ENCODE peak calls at places on chromosomes 13 and 19, in six cellular contexts. One of them, this sample, is unnamed.
A peak's percentile ranks its signal among the peaks of the same experiment; 100 is the strongest.

GRCh38 chr13:50357586-50358118 is 342.4 kb downstream of the KCNRG start:
- DNase-seq in GM23248: peak; percentile 89
- DNase-seq in HCT116: no peak
- DNase-seq in SK-N-SH: no peak
- DNase-seq in Karpas-422: no peak
- DNase-seq in MM.1S: no peak
- DNase-seq in this sample: peak; percentile 90

GRCh38 chr13:80166352-80166751 is 174.6 kb downstream of the SPRY2 start:
- DNase-seq in GM23248: no peak
- DNase-seq in HCT116: no peak
- DNase-seq in SK-N-SH: no peak
- DNase-seq in Karpas-422: no peak
- DNase-seq in MM.1S: no peak
- DNase-seq in this sample: no peak

GRCh38 chr19:677201-677600 is 1.0 kb downstream of the FSTL3 start:
- DNase-seq in GM23248: peak; percentile 93
- DNase-seq in HCT116: no peak
- DNase-seq in SK-N-SH: peak; percentile 67
- DNase-seq in Karpas-422: no peak
- DNase-seq in MM.1S: no peak
- DNase-seq in this sample: peak; percentile 70

GRCh38 chr13:26254583-26255102 is 714 bp downstream of the CDK8 start:
- DNase-seq in GM23248: peak; percentile 64
- DNase-seq in HCT116: no peak
- DNase-seq in SK-N-SH: peak; percentile 68
- DNase-seq in Karpas-422: peak; percentile 65
- DNase-seq in MM.1S: peak; percentile 12
- DNase-seq in this sample: peak; percentile 49

GRCh38 chr13:25406377-25406776 is 34.6 kb downstream of the ATP8A2 start:
- DNase-seq in GM23248: no peak
- DNase-seq in HCT116: peak; percentile 8
- DNase-seq in SK-N-SH: no peak
- DNase-seq in Karpas-422: peak; percentile 45
- DNase-seq in MM.1S: no peak
- DNase-seq in this sample: peak; percentile 4

GRCh38 chr13:39044536-39044935 is 6.3 kb downstream of the NHLRC3 start:
- DNase-seq in GM23248: no peak
- DNase-seq in HCT116: no peak
- DNase-seq in SK-N-SH: no peak
- DNase-seq in Karpas-422: no peak
- DNase-seq in MM.1S: no peak
- DNase-seq in this sample: no peak

GRCh38 chr19:12180377-12180776 is 17.5 kb downstream of the ZNF136 start:
- DNase-seq in GM23248: no peak
- DNase-seq in HCT116: no peak
- DNase-seq in SK-N-SH: no peak
- DNase-seq in Karpas-422: no peak
- DNase-seq in MM.1S: no peak
- DNase-seq in this sample: no peak

GRCh38 chr19:14479309-14479984 is 4.3 kb upstream of the PTGER1 start:
- DNase-seq in GM23248: no peak
- DNase-seq in HCT116: no peak
- DNase-seq in SK-N-SH: no peak
- DNase-seq in Karpas-422: no peak
- DNase-seq in MM.1S: no peak
- DNase-seq in this sample: no peak

GRCh38 chr19:49441210-49441959 is at the start of gene SLC17A7:
- DNase-seq in GM23248: peak; percentile 45
- DNase-seq in HCT116: no peak
- DNase-seq in SK-N-SH: peak; percentile 85
- DNase-seq in Karpas-422: peak; percentile 78
- DNase-seq in MM.1S: no peak
- DNase-seq in this sample: peak; percentile 40

GRCh38 chr19:40542197-40542859 is 34.3 kb upstream of the SHKBP1 start:
- DNase-seq in GM23248: peak; percentile 18
- DNase-seq in HCT116: no peak
- DNase-seq in SK-N-SH: peak; percentile 60
- DNase-seq in Karpas-422: peak; percentile 35
- DNase-seq in MM.1S: no peak
- DNase-seq in this sample: no peak

GRCh38 chr19:10146142-10146541 is 26.4 kb upstream of the EIF3G start:
- DNase-seq in GM23248: no peak
- DNase-seq in HCT116: no peak
- DNase-seq in SK-N-SH: no peak
- DNase-seq in Karpas-422: no peak
- DNase-seq in MM.1S: no peak
- DNase-seq in this sample: no peak

DNA sequence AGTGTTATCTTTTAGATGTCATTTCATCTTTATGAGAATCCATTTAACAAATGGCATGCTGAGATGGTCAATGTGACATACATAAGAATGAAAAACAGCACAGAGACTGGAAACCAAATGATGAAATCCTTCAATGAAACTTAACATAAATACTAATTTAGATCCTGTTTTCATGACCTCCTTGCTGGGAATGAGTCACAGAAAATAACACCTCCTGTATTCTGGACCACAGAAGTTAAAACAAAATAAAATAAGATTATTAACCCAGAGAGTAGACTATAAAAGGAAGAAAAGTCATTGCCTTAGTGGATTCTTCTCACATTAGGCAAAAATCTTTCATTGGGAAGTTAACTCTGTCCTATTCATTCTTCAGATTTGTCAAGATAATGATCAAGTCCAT is 1.6 kb downstream of the DIAPH3 start:
- DNase-seq in GM23248: peak; percentile 22
- DNase-seq in HCT116: no peak
- DNase-seq in SK-N-SH: no peak
- DNase-seq in Karpas-422: no peak
- DNase-seq in MM.1S: no peak
- DNase-seq in this sample: no peak
- H3K9ac ChIP-seq in GM23248: peak overlapping the region; percentile 85
- H3K9ac ChIP-seq in HCT116: no peak overlapping the region
- H3K9ac ChIP-seq in SK-N-SH: peak overlapping the region; percentile 95
- H3K9ac ChIP-seq in Karpas-422: peak overlapping the region; percentile 89
- H3K9ac ChIP-seq in MM.1S: no peak overlapping the region
- H3K9ac ChIP-seq in this sample: no peak overlapping the region

DNA sequence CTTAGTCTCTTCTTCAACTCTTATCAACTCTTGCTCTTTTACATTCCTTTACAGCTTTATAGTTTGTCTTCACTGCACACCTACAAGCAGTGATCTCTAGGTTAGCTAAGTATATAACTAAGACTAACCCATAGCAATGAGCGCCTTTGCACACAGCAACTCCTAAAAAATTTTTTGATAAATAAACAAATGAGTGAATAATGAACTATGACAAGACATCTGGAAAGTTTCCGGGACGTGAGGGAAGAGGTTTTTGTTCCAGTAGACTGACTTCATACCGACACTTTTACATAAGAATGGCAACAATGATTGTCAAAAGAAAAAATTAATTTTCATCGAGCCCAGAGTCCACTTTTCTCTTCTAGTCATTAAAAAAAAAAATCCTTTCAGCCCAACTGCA is 98.3 kb downstream of the ELF1 start:
- DNase-seq in GM23248: peak; percentile 63
- DNase-seq in HCT116: no peak
- DNase-seq in SK-N-SH: no peak
- DNase-seq in Karpas-422: no peak
- DNase-seq in MM.1S: no peak
- DNase-seq in this sample: peak; percentile 19
- H2AFZ ChIP-seq in GM23248: peak overlapping the region; percentile 100
- H2AFZ ChIP-seq in HCT116: no peak overlapping the region
- H2AFZ ChIP-seq in SK-N-SH: peak overlapping the region; percentile 100
- H2AFZ ChIP-seq in Karpas-422: no peak overlapping the region
- H2AFZ ChIP-seq in MM.1S: peak overlapping the region; percentile 74
- H2AFZ ChIP-seq in this sample: peak overlapping the region; percentile 96

DNA sequence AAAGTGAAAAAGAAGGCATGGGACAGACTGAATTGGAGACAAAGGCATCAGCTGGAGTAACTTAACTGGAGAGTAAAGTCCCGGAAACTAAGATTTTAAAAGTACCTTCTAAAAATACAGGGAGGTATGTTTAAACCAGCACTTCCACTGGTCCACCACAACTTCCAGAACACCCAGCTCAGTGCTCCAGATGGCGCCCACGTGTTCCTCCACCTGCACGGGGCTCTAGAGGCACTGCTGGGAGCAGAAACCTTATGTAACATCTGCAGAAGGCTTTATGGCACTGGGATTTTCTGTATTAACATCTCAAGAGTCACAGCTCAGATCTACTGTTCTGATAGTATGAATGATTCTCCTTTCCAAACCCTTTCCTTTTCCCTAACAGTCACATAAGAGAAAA is 252.1 kb downstream of the DCLK1 start:
- DNase-seq in GM23248: no peak
- DNase-seq in HCT116: no peak
- DNase-seq in SK-N-SH: no peak
- DNase-seq in Karpas-422: no peak
- DNase-seq in MM.1S: peak; percentile 28
- DNase-seq in this sample: no peak
- H3K9me2 ChIP-seq in GM23248: no peaks in the 10 kb centered on the region
- H3K9me2 ChIP-seq in HCT116: no peaks in the 10 kb centered on the region
- H3K9me2 ChIP-seq in SK-N-SH: no peaks in the 10 kb centered on the region
- H3K9me2 ChIP-seq in Karpas-422: no peaks in the 10 kb centered on the region
- H3K9me2 ChIP-seq in MM.1S: no peaks in the 10 kb centered on the region
- H3K9me2 ChIP-seq in this sample: no peaks in the 10 kb centered on the region

DNA sequence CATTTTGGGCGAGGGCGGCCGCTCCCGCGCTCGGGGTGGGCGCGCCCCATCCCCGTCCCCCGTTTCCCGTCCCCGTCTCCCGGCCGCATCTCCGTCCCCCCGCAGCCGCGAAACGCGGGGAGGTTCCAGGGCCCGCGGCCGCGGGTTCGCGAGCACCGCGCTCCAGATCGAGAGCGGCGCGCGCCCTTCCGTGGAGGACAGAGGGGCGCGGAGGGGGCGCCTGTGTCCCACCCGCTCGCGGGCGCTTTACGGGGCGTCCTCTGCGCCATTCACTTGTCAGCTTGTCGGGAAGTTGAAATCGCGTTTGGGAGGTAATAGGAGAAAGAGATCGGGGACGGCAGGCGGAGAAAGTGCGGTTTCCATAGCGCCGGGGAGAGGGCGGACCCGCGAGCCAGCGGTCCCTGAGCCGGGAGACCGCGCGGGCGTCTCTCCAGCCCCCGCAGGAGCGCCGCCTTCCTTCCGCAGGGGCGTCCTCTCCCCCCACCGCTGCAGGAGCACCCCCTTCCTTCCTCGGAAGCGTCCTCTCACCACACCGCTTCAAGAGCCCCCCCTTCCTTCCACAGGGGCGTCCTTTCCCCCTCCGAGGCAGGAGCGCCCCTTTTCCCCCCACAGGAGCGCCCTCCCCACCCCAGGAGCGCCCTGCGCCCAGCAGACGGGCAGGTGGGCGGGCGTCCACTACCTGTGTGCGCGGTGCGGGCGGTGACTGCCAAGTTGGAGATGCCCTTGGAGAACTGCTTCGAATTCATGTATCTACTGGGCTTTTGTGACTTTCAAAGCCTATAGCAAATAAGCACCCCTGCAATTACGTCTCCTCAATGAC is 962 bp upstream of the IRS2 start:
- DNase-seq in GM23248: peak; percentile 72
- DNase-seq in HCT116: no peak
- DNase-seq in SK-N-SH: peak; percentile 73
- DNase-seq in Karpas-422: no peak
- DNase-seq in MM.1S: peak; percentile 48
- DNase-seq in this sample: peak; percentile 22
- H3K9ac ChIP-seq in GM23248: peak overlapping the region; percentile 75
- H3K9ac ChIP-seq in HCT116: peak overlapping the region; percentile 68
- H3K9ac ChIP-seq in SK-N-SH: peak overlapping the region; percentile 94
- H3K9ac ChIP-seq in Karpas-422: no peak overlapping the region
- H3K9ac ChIP-seq in MM.1S: peak overlapping the region; percentile 100
- H3K9ac ChIP-seq in this sample: peak overlapping the region; percentile 71

GRCh38 chr13:111044087-111044830 is 70.9 kb upstream of the ARHGEF7 start:
- DNase-seq in GM23248: no peak
- DNase-seq in HCT116: no peak
- DNase-seq in SK-N-SH: no peak
- DNase-seq in Karpas-422: no peak
- DNase-seq in MM.1S: no peak
- DNase-seq in this sample: no peak

GRCh38 chr13:111048387-111048786 is 66.7 kb upstream of the ARHGEF7 start:
- DNase-seq in GM23248: no peak
- DNase-seq in HCT116: no peak
- DNase-seq in SK-N-SH: no peak
- DNase-seq in Karpas-422: no peak
- DNase-seq in MM.1S: no peak
- DNase-seq in this sample: no peak

GRCh38 chr13:111045170-111045569 is 69.9 kb upstream of the ARHGEF7 start:
- DNase-seq in GM23248: no peak
- DNase-seq in HCT116: no peak
- DNase-seq in SK-N-SH: no peak
- DNase-seq in Karpas-422: no peak
- DNase-seq in MM.1S: no peak
- DNase-seq in this sample: no peak

GRCh38 chr13:111047326-111047725 is 67.8 kb upstream of the ARHGEF7 start:
- DNase-seq in GM23248: no peak
- DNase-seq in HCT116: no peak
- DNase-seq in SK-N-SH: no peak
- DNase-seq in Karpas-422: no peak
- DNase-seq in MM.1S: no peak
- DNase-seq in this sample: no peak

DNA sequence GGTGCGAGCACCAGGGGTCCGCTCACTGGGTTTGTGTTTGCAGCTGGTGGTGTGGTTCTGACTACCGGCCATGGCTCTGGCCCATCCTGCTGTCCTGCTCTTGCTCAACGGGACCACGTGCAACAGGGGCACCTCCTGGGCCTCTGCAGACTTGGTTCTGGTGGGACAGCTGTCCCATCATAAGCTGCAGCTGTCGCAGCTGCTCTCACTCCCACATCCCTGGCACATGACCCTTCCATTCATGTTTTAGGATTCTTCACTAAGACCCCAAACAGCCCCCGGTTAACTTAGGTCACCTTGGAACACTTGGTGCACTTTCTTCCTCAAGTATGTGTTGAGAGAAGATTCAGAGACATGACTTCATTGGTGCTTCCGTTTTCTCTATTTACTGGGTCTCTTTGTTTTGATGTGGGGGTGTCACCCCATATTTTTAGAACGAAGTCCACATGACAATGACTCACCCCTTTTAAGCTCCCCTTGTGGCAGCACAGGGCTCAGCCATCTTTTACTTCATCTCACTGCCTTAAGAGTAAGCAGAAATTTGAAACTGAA is 68.4 kb upstream of the ARHGEF7 start:
- DNase-seq in GM23248: peak; percentile 64
- DNase-seq in HCT116: no peak
- DNase-seq in SK-N-SH: no peak
- DNase-seq in Karpas-422: peak; percentile 66
- DNase-seq in MM.1S: peak; percentile 77
- DNase-seq in this sample: no peak
- H2AFZ ChIP-seq in GM23248: peak overlapping the region; percentile 31
- H2AFZ ChIP-seq in HCT116: peak overlapping the region; percentile 57
- H2AFZ ChIP-seq in SK-N-SH: no peak overlapping the region
- H2AFZ ChIP-seq in Karpas-422: peak overlapping the region; percentile 26
- H2AFZ ChIP-seq in MM.1S: peak overlapping the region; percentile 46
- H2AFZ ChIP-seq in this sample: no peak overlapping the region